ENCODE peak calls at places on chromosomes 4 and X, in seven cellular contexts. Y, Z, D, U, B, W and S are unnamed samples.

GRCh38 chrX:98028691-98029090 is 1145.0 kb downstream of the RPA4 start:
- DNase-seq in Y (no peak), Z (no peak), D (no peak), U (no peak), B (no peak), W (no peak), S (no peak)

GRCh38 chr4:41656572-41657301 is 91.8 kb downstream of the PHOX2B start:
- DNase-seq in Y (no peak), Z (no peak), D (no peak), U (no peak), B (no peak), W (no peak), S (no peak)

GRCh38 chrX:34813618-34814017 is 129.0 kb upstream of the FAM47B start:
- DNase-seq in Y (no peak), Z (no peak), D (no peak), U (no peak), B (no peak), W (no peak), S (no peak)

GRCh38 chrX:16743604-16744325 is 24.4 kb downstream of the SYAP1 start:
- DNase-seq in Y (peak), Z (peak), D (no peak), U (no peak), B (no peak), W (peak), S (no peak)

GRCh38 chr4:105751718-105752299 is 43.2 kb downstream of the GSTCD start:
- DNase-seq in Y (no peak), Z (no peak), D (no peak), U (no peak), B (no peak), W (no peak), S (no peak)

GRCh38 chrX:153981771-153982533 is 9.4 kb downstream of the TMEM187 start:
- DNase-seq in Y (no peak), Z (no peak), D (peak), U (no peak), B (peak), W (no peak), S (no peak)

GRCh38 chrX:16770970-16771482 is 15.2 kb upstream of the TXLNG start:
- DNase-seq in Y (peak), Z (no peak), D (no peak), U (no peak), B (no peak), W (no peak), S (no peak)

GRCh38 chr4:15513545-15513944 is 43.9 kb downstream of the CC2D2A start:
- DNase-seq in Y (no peak), Z (no peak), D (no peak), U (no peak), B (no peak), W (no peak), S (no peak)

GRCh38 chr4:158666892-158667291 is 4.8 kb downstream of the C4orf46 start:
- DNase-seq in Y (no peak), Z (no peak), D (no peak), U (no peak), B (no peak), W (no peak), S (no peak)

GRCh38 chr4:3520276-3520675 is 11.9 kb downstream of the LRPAP1 start:
- DNase-seq in Y (no peak), Z (no peak), D (no peak), U (no peak), B (no peak), W (no peak), S (no peak)

GRCh38 chr4:119490335-119490734 is 138.3 kb downstream of the PDE5A start:
- DNase-seq in Y (peak), Z (no peak), D (no peak), U (peak), B (no peak), W (no peak), S (no peak)

GRCh38 chr4:75834095-75834771 is 68.0 kb downstream of the PPEF2 start:
- DNase-seq in Y (no peak), Z (no peak), D (no peak), U (no peak), B (no peak), W (no peak), S (no peak)

GRCh38 chr4:184814686-184815045 is 11.1 kb downstream of the ACSL1 start:
- DNase-seq in Y (no peak), Z (no peak), D (no peak), U (no peak), B (no peak), W (no peak), S (no peak)

GRCh38 chr4:80921441-80921840 is 109.1 kb upstream of the BMP3 start:
- DNase-seq in Y (no peak), Z (no peak), D (no peak), U (no peak), B (no peak), W (no peak), S (no peak)

GRCh38 chr4:176274441-176274840 is 5.4 kb upstream of the ASB5 start:
- DNase-seq in Y (peak), Z (peak), D (no peak), U (no peak), B (no peak), W (no peak), S (no peak)

GRCh38 chr4:76562161-76562560 is 127.1 kb downstream of the SHROOM3 start:
- DNase-seq in Y (peak), Z (peak), D (no peak), U (no peak), B (no peak), W (peak), S (no peak)

GRCh38 chr4:86857341-86858052 is 8.3 kb upstream of the SLC10A6 start:
- DNase-seq in Y (no peak), Z (no peak), D (no peak), U (no peak), B (no peak), W (no peak), S (no peak)

GRCh38 chr4:154361450-154361849 is 130.1 kb downstream of the DCHS2 start:
- DNase-seq in Y (no peak), Z (no peak), D (no peak), U (no peak), B (no peak), W (no peak), S (no peak)

GRCh38 chrX:130057209-130057608 is 53.1 kb downstream of the ELF4 start:
- DNase-seq in Y (no peak), Z (no peak), D (no peak), U (no peak), B (no peak), W (no peak), S (no peak)

GRCh38 chrX:6448003-6448402 is 86.9 kb downstream of the VCX3A start:
- DNase-seq in Y (no peak), Z (no peak), D (no peak), U (no peak), B (no peak), W (no peak), S (no peak)

GRCh38 chr4:168737441-168738176 is 240.8 kb downstream of the PALLD start:
- DNase-seq in Y (no peak), Z (no peak), D (no peak), U (no peak), B (no peak), W (peak), S (no peak)

GRCh38 chrX:5681159-5681558 is 547.5 kb downstream of the NLGN4X start:
- DNase-seq in Y (no peak), Z (no peak), D (no peak), U (no peak), B (no peak), W (no peak), S (no peak)

GRCh38 chrX:150198776-150199175 is 164.3 kb upstream of the MAMLD1 start:
- DNase-seq in Y (no peak), Z (no peak), D (no peak), U (no peak), B (no peak), W (no peak), S (no peak)

GRCh38 chr4:127425202-127425845 is 207.4 kb upstream of the INTU start:
- DNase-seq in Y (no peak), Z (no peak), D (no peak), U (no peak), B (no peak), W (no peak), S (no peak)

GRCh38 chrX:9340619-9341304 is 124.1 kb upstream of the TBL1X start:
- DNase-seq in Y (no peak), Z (no peak), D (no peak), U (no peak), B (peak), W (no peak), S (no peak)

GRCh38 chrX:150643271-150643670 is 49.9 kb upstream of the MTMR1 start:
- DNase-seq in Y (no peak), Z (no peak), D (no peak), U (no peak), B (no peak), W (no peak), S (no peak)

GRCh38 chrX:47515941-47516649 is 33.1 kb upstream of the ZNF41 start:
- DNase-seq in Y (peak), Z (no peak), D (no peak), U (no peak), B (no peak), W (no peak), S (no peak)

GRCh38 chr4:36213956-36214355 is 30.4 kb downstream of the ARAP2 start:
- DNase-seq in Y (no peak), Z (no peak), D (no peak), U (no peak), B (no peak), W (no peak), S (no peak)

GRCh38 chrX:110060317-110060716 is 57.4 kb downstream of the TMEM164 start:
- DNase-seq in Y (no peak), Z (no peak), D (no peak), U (no peak), B (no peak), W (no peak), S (no peak)

GRCh38 chr4:176794151-176794550 is 1.4 kb upstream of the VEGFC start:
- DNase-seq in Y (peak), Z (peak), D (no peak), U (no peak), B (no peak), W (peak), S (no peak)

GRCh38 chrX:17547658-17548057 is 172.7 kb downstream of the NHS start:
- DNase-seq in Y (peak), Z (peak), D (no peak), U (no peak), B (peak), W (peak), S (no peak)

GRCh38 chr4:123298798-123299197 is 97.8 kb upstream of the SPRY1 start:
- DNase-seq in Y (no peak), Z (no peak), D (no peak), U (no peak), B (no peak), W (no peak), S (no peak)